ENCODE peak calls at places on chromosomes 1 and 21, in eight cellular contexts. G is tibial nerve; N is CD8-positive, alpha-beta T cell; V is mammary epithelial cell; H is coronary artery; O is fibroblast of mammary gland; Z is BE2C; X is cardiac fibroblast. E is an unnamed sample.

GRCh38 chr1:20717452-20718342 is at the start of gene KIF17:
- DNase-seq in G (peak), N (peak), V (no peak), H (no peak), O (peak), Z (peak), X (peak), E (peak)

GRCh38 chr1:94591791-94592565 is 50.4 kb upstream of the F3 start:
- DNase-seq in G (no peak), N (no peak), V (no peak), H (no peak), O (no peak), Z (no peak), X (no peak), E (no peak)

GRCh38 chr1:81498370-81499184 is 302.2 kb upstream of the ADGRL2 start:
- DNase-seq in G (no peak), N (no peak), V (no peak), H (no peak), O (no peak), Z (no peak), X (no peak), E (no peak)

GRCh38 chr1:111882986-111883560 is 106.4 kb downstream of the KCND3 start:
- DNase-seq in G (no peak), N (no peak), V (no peak), H (no peak), O (no peak), Z (no peak), X (no peak), E (no peak)

GRCh38 chr1:59219926-59220325 is 77.0 kb upstream of the FGGY start:
- DNase-seq in G (no peak), N (no peak), V (no peak), H (no peak), O (no peak), Z (no peak), X (no peak), E (no peak)

GRCh38 chr1:84698151-84698651 is 7.9 kb upstream of the SSX2IP start:
- DNase-seq in G (no peak), N (no peak), V (peak), H (no peak), O (peak), Z (no peak), X (peak), E (peak)

GRCh38 chr1:151847867-151848596 is 5.5 kb downstream of the THEM5 start:
- DNase-seq in G (no peak), N (no peak), V (no peak), H (no peak), O (no peak), Z (peak), X (peak), E (no peak)

GRCh38 chr1:53851571-53852282 is 13.6 kb upstream of the NDC1 start:
- DNase-seq in G (no peak), N (no peak), V (no peak), H (no peak), O (no peak), Z (no peak), X (no peak), E (no peak)

GRCh38 chr1:119959836-119960235 is 63.5 kb upstream of the ADAM30 start:
- DNase-seq in G (no peak), N (no peak), V (no peak), H (no peak), O (no peak), Z (no peak), X (no peak), E (no peak)

GRCh38 chr1:214102907-214103306 is 115.1 kb downstream of the PROX1 start:
- DNase-seq in G (no peak), N (no peak), V (peak), H (no peak), O (peak), Z (no peak), X (peak), E (peak)

GRCh38 chr21:38267991-38268858 is 11.4 kb downstream of the KCNJ15 start:
- DNase-seq in G (no peak), N (no peak), V (peak), H (no peak), O (peak), Z (no peak), X (peak), E (no peak)

GRCh38 chr1:34983700-34984355 is 1.3 kb downstream of the TMEM35B start:
- DNase-seq in G (no peak), N (no peak), V (peak), H (no peak), O (no peak), Z (no peak), X (peak), E (no peak)

GRCh38 chr1:220370041-220370700 is 97.9 kb upstream of the RAB3GAP2 start:
- DNase-seq in G (no peak), N (no peak), V (peak), H (no peak), O (peak), Z (no peak), X (peak), E (peak)

GRCh38 chr1:210728437-210729149 is 399.9 kb downstream of the HHAT start:
- DNase-seq in G (no peak), N (no peak), V (no peak), H (no peak), O (no peak), Z (no peak), X (no peak), E (no peak)

GRCh38 chr1:240905225-240905765 is 293.3 kb upstream of the GREM2 start:
- DNase-seq in G (no peak), N (no peak), V (no peak), H (no peak), O (no peak), Z (no peak), X (no peak), E (no peak)

GRCh38 chr1:53321776-53322602 is 5.9 kb downstream of the LRP8 start:
- DNase-seq in G (no peak), N (no peak), V (no peak), H (no peak), O (no peak), Z (no peak), X (no peak), E (no peak)

GRCh38 chr1:63779872-63780271 is 6.1 kb downstream of the ROR1 start:
- DNase-seq in G (no peak), N (no peak), V (no peak), H (no peak), O (no peak), Z (no peak), X (peak), E (no peak)

GRCh38 chr1:25672763-25673409 is 56.3 kb downstream of the MAN1C1 start:
- DNase-seq in G (no peak), N (no peak), V (peak), H (no peak), O (no peak), Z (no peak), X (no peak), E (no peak)

GRCh38 chr1:231541842-231542241 is 13.4 kb downstream of the TSNAX start:
- DNase-seq in G (no peak), N (no peak), V (no peak), H (no peak), O (peak), Z (peak), X (peak), E (no peak)

GRCh38 chr1:183443466-183443865 is 25.3 kb upstream of the NMNAT2 start:
- DNase-seq in G (no peak), N (no peak), V (no peak), H (no peak), O (no peak), Z (no peak), X (no peak), E (no peak)

GRCh38 chr21:32516729-32517649 is 68.3 kb downstream of the TCP10L start:
- DNase-seq in G (no peak), N (no peak), V (peak), H (no peak), O (peak), Z (no peak), X (peak), E (peak)

GRCh38 chr21:37970548-37970947 is 54.3 kb upstream of the KCNJ6 start:
- DNase-seq in G (no peak), N (no peak), V (no peak), H (no peak), O (no peak), Z (no peak), X (no peak), E (no peak)

DNA sequence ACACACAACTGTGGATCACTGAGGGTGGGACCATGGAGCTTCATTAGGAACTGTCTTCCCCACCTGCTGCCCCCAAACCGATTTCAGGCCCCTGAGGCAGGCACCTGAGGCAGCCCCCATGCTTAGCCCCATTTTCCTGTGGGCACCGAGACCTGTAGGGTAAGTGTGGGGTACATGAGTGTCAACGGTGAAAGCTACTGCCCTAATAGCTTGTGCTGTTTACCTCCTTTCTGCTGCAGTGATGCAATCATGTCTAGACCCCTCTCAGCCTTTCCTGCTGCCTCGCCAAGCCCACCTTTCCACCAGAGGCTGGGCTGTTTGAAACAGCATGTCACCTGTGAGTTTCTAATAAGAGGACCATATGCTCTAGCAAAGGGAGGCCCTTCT is 53.0 kb downstream of the NFASC start:
- DNase-seq in G (no peak), N (no peak), V (no peak), H (no peak), O (no peak), Z (no peak), X (no peak), E (no peak)
- H3K4me3 ChIP-seq in G (no peak), N (no peak), V (no peak), H (no peak), O (no peak), Z (no peak), X (no peak), E (no peak)

GRCh38 chr1:103584537-103584936 is 13.1 kb downstream of the AMY2B start:
- DNase-seq in G (no peak), N (no peak), V (no peak), H (no peak), O (no peak), Z (no peak), X (no peak), E (no peak)

GRCh38 chr1:103582493-103582892 is 11.1 kb downstream of the AMY2B start:
- DNase-seq in G (no peak), N (no peak), V (no peak), H (no peak), O (no peak), Z (no peak), X (no peak), E (no peak)

DNA sequence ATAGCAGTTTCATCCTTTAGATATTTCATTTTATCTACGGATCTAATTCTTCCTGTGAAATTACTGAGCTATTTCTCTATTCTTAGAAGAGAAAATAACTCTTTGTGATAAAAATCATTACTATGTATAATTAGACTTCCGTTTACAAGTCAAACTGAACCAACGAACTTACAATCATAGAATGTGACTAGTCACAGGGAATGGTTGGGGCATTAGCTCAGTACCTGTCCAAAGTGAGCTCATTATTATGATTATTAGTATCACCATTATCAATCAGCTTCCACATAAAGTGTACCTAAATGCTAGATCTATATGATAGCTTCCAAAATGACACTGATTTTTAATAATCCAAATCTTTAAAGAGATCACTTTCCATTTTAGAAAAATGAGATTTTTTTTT is 12.5 kb downstream of the AMY2B start:
- DNase-seq in G (no peak), N (no peak), V (no peak), H (no peak), O (no peak), Z (no peak), X (no peak), E (no peak)
- H3K4me3 ChIP-seq in G (no peak), N (no peak), V (no peak), H (no peak), O (no peak), Z (no peak), X (no peak), E (no peak)

GRCh38 chr1:27626031-27626935 is 8.7 kb downstream of the FGR start:
- DNase-seq in G (no peak), N (no peak), V (no peak), H (no peak), O (no peak), Z (no peak), X (no peak), E (no peak)
- H3K4me3 ChIP-seq in G (no peak), N (no peak), V (no peak), H (no peak), O (no peak), Z (no peak), X (no peak), E (no peak)

GRCh38 chr1:197621761-197622160 is 153.5 kb downstream of the DENND1B start:
- DNase-seq in G (no peak), N (no peak), V (no peak), H (no peak), O (no peak), Z (no peak), X (no peak), E (no peak)
- H3K4me3 ChIP-seq in G (no peak), N (no peak), V (no peak), H (no peak), O (no peak), Z (no peak), X (no peak), E (no peak)

GRCh38 chr1:202192770-202193613 is 607 bp upstream of the LGR6 start:
- DNase-seq in G (no peak), N (peak), V (no peak), H (no peak), O (peak), Z (peak), X (peak), E (peak)

GRCh38 chr1:202197670-202198359 is 4.2 kb downstream of the LGR6 start:
- DNase-seq in G (no peak), N (peak), V (no peak), H (no peak), O (no peak), Z (no peak), X (no peak), E (no peak)

GRCh38 chr1:202194328-202194648 is 689 bp downstream of the LGR6 start:
- DNase-seq in G (no peak), N (no peak), V (no peak), H (no peak), O (no peak), Z (no peak), X (no peak), E (no peak)

GRCh38 chr1:202189919-202190715 is 3.5 kb upstream of the LGR6 start:
- DNase-seq in G (no peak), N (no peak), V (peak), H (no peak), O (no peak), Z (no peak), X (no peak), E (peak)

GRCh38 chr1:202193614-202194327 is at the start of gene LGR6:
- DNase-seq in G (no peak), N (no peak), V (no peak), H (no peak), O (no peak), Z (no peak), X (no peak), E (no peak)
- H3K4me3 ChIP-seq in G (no peak), N (no peak), V (no peak), H (peak), O (no peak), Z (peak), X (no peak), E (no peak)

E was measured in brain microvascular endothelial cell.